ENCODE peak calls at places on chromosomes 16 and 17, in five cellular contexts. B is C1 segment of cervical spinal cord, D is body of pancreas, O is hippocampal formation, X is foreskin fibroblast. W is an unnamed sample.

GRCh38 chr16:15948532-15949209 is 745 bp upstream of the ABCC1 start:
- DNase-seq in B (no peak), D (peak), X (no peak), O (no peak), W (no peak)

GRCh38 chr16:70018254-70018653 is 67.1 kb downstream of the CLEC18A start:
- DNase-seq in O (no peak), D (no peak), B (no peak), X (peak), W (no peak)

GRCh38 chr16:19559242-19559910 is 3.9 kb downstream of the VPS35L start:
- DNase-seq in D (no peak), B (no peak), O (peak), X (peak), W (peak)

GRCh38 chr17:42055496-42055895 is 5.1 kb upstream of the C17orf113 start:
- DNase-seq in O (no peak), D (no peak), B (no peak), X (peak), W (no peak)

GRCh38 chr16:68445458-68445857 is 2.9 kb downstream of the SMPD3 start:
- DNase-seq in O (peak), B (no peak), D (peak), X (peak), W (peak)

GRCh38 chr16:2029350-2029749 is 2.6 kb downstream of the NHERF2 start:
- DNase-seq in B (no peak), D (no peak), O (no peak), X (peak), W (no peak)

GRCh38 chr16:12260647-12261262 is 284.2 kb downstream of the SNX29 start:
- DNase-seq in D (no peak), O (no peak), B (no peak), X (peak), W (no peak)

GRCh38 chr17:39663688-39664580 is 1.2 kb upstream of the TCAP start:
- DNase-seq in O (no peak), D (no peak), B (no peak), X (peak), W (no peak)

GRCh38 chr17:59105852-59106462 is 723 bp downstream of the TRIM37 start:
- DNase-seq in X (peak), D (peak), O (peak), B (peak), W (peak)

GRCh38 chr17:57819273-57819672 is 30.6 kb downstream of the MRPS23 start:
- DNase-seq in D (no peak), B (no peak), X (no peak), O (no peak), W (no peak)

GRCh38 chr17:17748179-17748578 is 66.9 kb downstream of the RAI1 start:
- DNase-seq in X (no peak), B (no peak), O (no peak), D (no peak), W (no peak)

GRCh38 chr16:57994778-57995177 is 5.7 kb downstream of the ZNF319 start:
- DNase-seq in B (no peak), O (no peak), D (peak), X (peak), W (no peak)

GRCh38 chr17:72968798-72969197 is 123.7 kb downstream of the SLC39A11 start:
- DNase-seq in D (no peak), O (no peak), X (no peak), B (no peak), W (no peak)

GRCh38 chr17:16652847-16653366 is 743 bp downstream of the ZNF624 start:
- DNase-seq in D (no peak), B (no peak), O (peak), X (no peak), W (peak)

GRCh38 chr17:65918921-65919546 is 272.9 kb downstream of the CEP112 start:
- DNase-seq in D (no peak), B (no peak), X (peak), O (no peak), W (no peak)

GRCh38 chr17:38914741-38915638 is 10.4 kb upstream of the LASP1NB start:
- DNase-seq in D (no peak), B (no peak), O (no peak), X (no peak), W (no peak)

GRCh38 chr17:55442953-55443683 is 21.5 kb upstream of the MMD start:
- DNase-seq in D (no peak), O (no peak), B (no peak), X (peak), W (no peak)

GRCh38 chr16:85361441-85362118 is 249.3 kb upstream of the CIBAR2 start:
- DNase-seq in O (no peak), X (no peak), B (no peak), D (peak), W (no peak)

GRCh38 chr16:57505169-57505568 is 18.9 kb upstream of the DOK4 start:
- DNase-seq in D (no peak), O (no peak), X (no peak), B (no peak), W (no peak)

GRCh38 chr16:12239953-12240485 is 263.5 kb downstream of the SNX29 start:
- DNase-seq in X (peak), O (no peak), D (no peak), B (no peak), W (peak)

GRCh38 chr16:82638095-82638798 is 11.5 kb downstream of the CDH13 start:
- DNase-seq in X (peak), D (no peak), B (no peak), O (no peak), W (no peak)

W was measured in midbrain.